ENCODE peak calls at places on chromosomes 4 and X, in six cellular contexts. G is SW 1271, J is heart left ventricle, F is tibial artery, I is right cardiac atrium, P is mesendoderm. Z is an unnamed sample.

GRCh38 chr4:39319678-39320077 is 46.5 kb downstream of the RFC1 start:
- DNase-seq in I (no peak), J (no peak), G (peak; percentile 89), P (no peak), F (no peak), Z (no peak)

GRCh38 chrX:50920132-50920531 is 9.6 kb downstream of the BMP15 start:
- DNase-seq in J (no peak), F (no peak), P (peak; percentile 14), I (no peak), G (no peak), Z (peak; percentile 0)

GRCh38 chr4:38529189-38530115 is 134.5 kb upstream of the KLF3 start:
- DNase-seq in J (peak; percentile 36), G (no peak), P (peak; percentile 15), F (no peak), I (peak; percentile 11), Z (no peak)

GRCh38 chr4:119478446-119479179 is 150.0 kb downstream of the PDE5A start:
- DNase-seq in P (no peak), J (no peak), F (no peak), G (no peak), I (no peak), Z (no peak)

GRCh38 chr4:1172228-1172851 is at the start of gene SPON2:
- DNase-seq in I (peak; percentile 40), F (peak; percentile 66), J (peak; percentile 70), P (peak; percentile 44), G (no peak), Z (no peak)

GRCh38 chr4:57151481-57151880 is 41.3 kb upstream of the IGFBP7 start:
- DNase-seq in G (no peak), F (no peak), P (peak; percentile 53), J (no peak), I (no peak), Z (no peak)

GRCh38 chrX:45715787-45716186 is 515.1 kb upstream of the DIPK2B start:
- DNase-seq in F (no peak), G (no peak), P (peak; percentile 0), I (no peak), J (no peak), Z (no peak)

GRCh38 chr4:10661047-10661446 is 23.5 kb downstream of the CLNK start:
- DNase-seq in J (no peak), P (no peak), F (no peak), G (no peak), I (no peak), Z (no peak)

GRCh38 chr4:52105276-52105675 is 54.2 kb downstream of the SPATA18 start:
- DNase-seq in F (no peak), G (no peak), P (no peak), J (no peak), I (no peak), Z (no peak)

GRCh38 chr4:169359961-169360360 is 89.2 kb upstream of the SH3RF1 start:
- DNase-seq in P (no peak), I (no peak), F (no peak), J (no peak), G (no peak), Z (no peak)

GRCh38 chr4:166458756-166459155 is 585.7 kb downstream of the TLL1 start:
- DNase-seq in P (no peak), G (no peak), I (no peak), J (no peak), F (no peak), Z (no peak)

GRCh38 chrX:3576886-3577516 is 136.4 kb downstream of the PRKX start:
- DNase-seq in I (no peak), J (no peak), F (no peak), G (no peak), P (no peak), Z (peak; percentile 44)

GRCh38 chr4:64967286-64967685 is 558.0 kb upstream of the TECRL start:
- DNase-seq in G (no peak), P (no peak), I (no peak), J (no peak), F (no peak), Z (no peak)

GRCh38 chrX:24577091-24577490 is 70.1 kb downstream of the PCYT1B start:
- DNase-seq in I (no peak), P (no peak), G (no peak), F (no peak), J (no peak), Z (no peak)

GRCh38 chrX:83916525-83916924 is 55.6 kb downstream of the CYLC1 start:
- DNase-seq in J (no peak), G (peak; percentile 5), I (no peak), P (peak; percentile 34), F (no peak), Z (no peak)

GRCh38 chr4:185599844-185600243 is 64.5 kb upstream of the PDLIM3 start:
- DNase-seq in G (no peak), I (peak; percentile 60), F (peak; percentile 81), P (no peak), J (no peak), Z (no peak)

GRCh38 chr4:140367738-140368137 is 5.7 kb upstream of the SCOC start:
- DNase-seq in I (no peak), J (no peak), F (no peak), P (no peak), G (no peak), Z (no peak)

GRCh38 chr4:726235-726787 is 20.7 kb downstream of the PCGF3 start:
- DNase-seq in J (no peak), I (no peak), P (no peak), F (no peak), G (no peak), Z (no peak)

GRCh38 chrX:109679820-109680219 is 53.2 kb downstream of the ACSL4 start:
- DNase-seq in J (no peak), I (no peak), G (no peak), F (no peak), P (no peak), Z (no peak)

GRCh38 chr4:8851321-8852117 is 20.1 kb downstream of the HMX1 start:
- DNase-seq in J (peak; percentile 7), F (no peak), P (no peak), I (no peak), G (no peak), Z (no peak)

GRCh38 chr4:39023059-39023458 is 9.2 kb downstream of the TMEM156 start:
- DNase-seq in J (no peak), G (no peak), P (no peak), F (no peak), I (no peak), Z (no peak)

GRCh38 chrX:41922125-41922521 is 1.2 kb downstream of the CASK start:
- DNase-seq in I (no peak), F (no peak), G (no peak), J (peak; percentile 27), P (no peak), Z (peak; percentile 58)

GRCh38 chr4:87097075-87097474 is 123.3 kb downstream of the KLHL8 start:
- DNase-seq in F (no peak), G (no peak), I (no peak), P (peak; percentile 95), J (no peak), Z (no peak)

GRCh38 chr4:79597266-79597665 is 189.2 kb upstream of the GK2 start:
- DNase-seq in J (no peak), I (peak; percentile 18), G (no peak), P (no peak), F (no peak), Z (no peak)

GRCh38 chrX:19814240-19814639 is 73.2 kb downstream of the SH3KBP1 start:
- DNase-seq in F (no peak), P (peak; percentile 75), I (no peak), G (no peak), J (no peak), Z (no peak)

GRCh38 chrX:1102786-1103185 is 109.7 kb downstream of the CRLF2 start:
- DNase-seq in P (no peak), I (no peak), F (peak; percentile 53), J (no peak), G (no peak), Z (no peak)

GRCh38 chrX:7263330-7263729 is 115.4 kb upstream of the PUDP start:
- DNase-seq in F (no peak), J (no peak), G (no peak), P (no peak), I (no peak), Z (no peak)

GRCh38 chrX:136390921-136391320 is 90.2 kb downstream of the ADGRG4 start:
- DNase-seq in F (no peak), G (no peak), I (no peak), P (no peak), J (no peak), Z (no peak)

GRCh38 chrX:141975839-141976238 is 72.1 kb downstream of the MAGEC1 start:
- DNase-seq in G (no peak), J (no peak), P (no peak), I (no peak), F (no peak), Z (no peak)

GRCh38 chrX:24396930-24397277 is 36.5 kb downstream of the SUPT20HL1 start:
- DNase-seq in P (no peak), J (no peak), F (no peak), G (no peak), I (no peak), Z (no peak)

GRCh38 chr4:184417802-184418511 is 56.4 kb downstream of the IRF2 start:
- DNase-seq in F (no peak), P (no peak), I (no peak), J (no peak), G (peak; percentile 40), Z (no peak)